ENCODE peak calls at places on chromosomes 16 and 17, in eight cellular contexts. B is psoas muscle; G is prostate gland; V is BJ; O is aorta; Z is Panc1; N is CD8-positive, alpha-beta T cell; I is GM23248. M is an unnamed sample. For H3K27me3, the result is how much of the 10 kb centered on the place peaks cover.

GRCh38 chr16:68447721-68448359 is 468 bp downstream of the SMPD3 start:
- DNase-seq in B (no peak), G (no peak), V (no peak), O (no peak), Z (no peak), N (no peak), I (no peak), M (peak)

GRCh38 chr17:41785091-41785875 is 1.2 kb downstream of the JUP start:
- DNase-seq in B (peak), G (no peak), V (no peak), O (no peak), Z (no peak), N (no peak), I (no peak), M (peak)

GRCh38 chr17:65523411-65523810 is 38.0 kb downstream of the AXIN2 start:
- DNase-seq in B (no peak), G (no peak), V (no peak), O (no peak), Z (no peak), N (no peak), I (no peak), M (no peak)

GRCh38 chr17:44970136-44970737 is 2.1 kb upstream of the C1QL1 start:
- DNase-seq in B (peak), G (no peak), V (no peak), O (peak), Z (no peak), N (no peak), I (peak), M (peak)

GRCh38 chr16:67879462-67879861 is 5.2 kb upstream of the NRN1L start:
- DNase-seq in B (no peak), G (no peak), V (no peak), O (no peak), Z (no peak), N (no peak), I (no peak), M (peak)

GRCh38 chr17:31369266-31369665 is 22.2 kb upstream of the RAB11FIP4 start:
- DNase-seq in B (no peak), G (no peak), V (no peak), O (no peak), Z (no peak), N (no peak), I (no peak), M (no peak)

GRCh38 chr16:87288753-87289362 is 28.3 kb downstream of the C16orf95 start:
- DNase-seq in B (no peak), G (no peak), V (peak), O (no peak), Z (no peak), N (no peak), I (peak), M (no peak)

GRCh38 chr16:642189-643049 is 791 bp downstream of the MCRIP2 start:
- DNase-seq in B (peak), G (peak), V (no peak), O (peak), Z (no peak), N (no peak), I (peak), M (peak)

GRCh38 chr17:3864534-3864933 is 18.5 kb upstream of the NCBP3 start:
- DNase-seq in B (no peak), G (no peak), V (no peak), O (no peak), Z (no peak), N (no peak), I (no peak), M (no peak)

GRCh38 chr17:35679007-35679682 is 52.3 kb upstream of the RASL10B start:
- DNase-seq in B (no peak), G (no peak), V (no peak), O (no peak), Z (no peak), N (no peak), I (no peak), M (no peak)

GRCh38 chr17:82253179-82253544 is 20.3 kb downstream of the CSNK1D start:
- DNase-seq in B (peak), G (no peak), V (no peak), O (no peak), Z (no peak), N (no peak), I (no peak), M (no peak)

GRCh38 chr17:82249896-82250581 is 21.2 kb downstream of the SLC16A3 start:
- DNase-seq in B (peak), G (no peak), V (no peak), O (no peak), Z (no peak), N (no peak), I (no peak), M (no peak)

GRCh38 chr17:82255573-82255972 is 17.9 kb downstream of the CSNK1D start:
- DNase-seq in B (peak), G (no peak), V (no peak), O (no peak), Z (no peak), N (no peak), I (no peak), M (no peak)

GRCh38 chr17:82250868-82251500 is 22.1 kb downstream of the SLC16A3 start:
- DNase-seq in B (peak), G (no peak), V (no peak), O (no peak), Z (no peak), N (no peak), I (no peak), M (no peak)

DNA sequence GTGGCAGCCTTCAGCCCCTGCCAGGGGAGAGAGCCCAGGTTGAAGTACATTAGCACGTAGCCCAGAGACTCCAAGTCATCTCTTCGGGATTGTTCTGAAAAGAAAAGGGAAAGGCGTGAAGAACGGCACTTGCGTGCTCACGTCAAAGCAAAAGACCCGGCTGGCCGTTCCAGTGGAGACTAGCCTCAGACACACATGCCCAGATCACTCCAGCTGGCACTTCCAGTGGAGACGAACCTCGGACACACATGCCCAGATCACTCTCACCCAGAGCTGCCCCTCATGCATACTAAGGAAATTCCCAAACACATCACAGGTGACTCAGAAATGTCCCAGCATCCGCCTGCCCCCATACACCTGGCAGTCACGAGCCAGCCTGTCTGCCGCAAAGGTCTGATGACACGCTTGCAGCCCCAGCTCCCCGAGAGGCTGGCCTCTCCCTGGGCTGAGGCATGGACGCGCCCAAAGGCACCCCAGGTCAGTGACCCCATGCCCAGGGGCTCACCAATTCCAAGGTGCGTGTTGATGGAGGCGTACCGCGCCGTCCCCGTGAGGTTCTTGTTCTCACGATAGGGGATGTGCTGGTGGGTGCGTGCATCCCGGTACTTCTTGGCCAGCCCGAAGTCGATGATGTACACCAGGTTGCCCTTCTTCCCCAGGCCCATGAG is 20.9 kb downstream of the CSNK1D start:
- DNase-seq in B (peak), G (no peak), V (no peak), O (no peak), Z (no peak), N (no peak), I (no peak), M (no peak)
- H3K4me3 ChIP-seq in B (no peak), G (no peak), V (no peak), O (no peak), Z (no peak), N (no peak), I (no peak), M (no peak)

GRCh38 chr16:79272141-79272577 is 328.4 kb downstream of the MAF start:
- DNase-seq in B (no peak), G (no peak), V (no peak), O (no peak), Z (no peak), N (peak), I (no peak), M (no peak)
- H3K27me3 ChIP-seq in B (under half), G (under half), V (under half), O (under half), Z (under half), N (under half), I (under half), M (under half)

DNA sequence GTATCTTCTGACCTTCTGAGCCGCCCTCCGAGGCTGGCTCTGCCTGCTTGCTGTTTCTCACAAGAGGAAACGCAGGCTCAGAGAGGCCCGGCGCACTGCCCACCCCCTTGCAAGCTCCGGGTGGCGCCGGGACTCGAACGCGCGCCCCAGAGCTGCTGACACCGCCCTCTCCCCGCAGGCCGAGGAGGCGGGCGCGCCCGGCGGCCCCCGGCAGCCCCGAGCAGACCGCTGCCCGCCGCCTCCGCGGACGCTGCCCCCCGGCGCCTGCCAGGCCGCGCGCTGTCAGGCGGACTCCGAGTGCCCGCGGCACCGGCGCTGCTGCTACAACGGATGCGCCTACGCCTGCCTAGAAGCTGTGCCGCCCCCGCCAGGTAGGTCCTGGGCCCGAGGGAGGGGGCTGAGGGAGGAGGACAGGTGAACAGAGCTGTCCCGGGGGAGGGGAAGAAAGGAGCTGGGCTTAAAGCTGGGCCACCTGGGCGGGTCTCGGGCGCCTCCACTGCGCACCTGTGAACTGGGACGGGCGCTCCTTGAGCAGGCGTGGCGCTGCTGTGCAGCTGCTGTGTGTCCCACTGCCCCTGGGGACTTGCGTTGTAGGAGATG is 18.2 kb downstream of the WFDC1 start:
- DNase-seq in B (no peak), G (peak), V (no peak), O (no peak), Z (no peak), N (no peak), I (no peak), M (peak)
- H3K4me3 ChIP-seq in B (no peak), G (peak), V (no peak), O (no peak), Z (peak), N (no peak), I (no peak), M (peak)

GRCh38 chr16:54361813-54362212 is 75.2 kb upstream of the IRX3 start:
- DNase-seq in B (no peak), G (no peak), V (no peak), O (no peak), Z (no peak), N (no peak), I (no peak), M (peak)

GRCh38 chr16:54363760-54364159 is 77.2 kb upstream of the IRX3 start:
- DNase-seq in B (no peak), G (no peak), V (no peak), O (no peak), Z (no peak), N (no peak), I (no peak), M (no peak)

GRCh38 chr16:54366943-54367342 is 80.4 kb upstream of the IRX3 start:
- DNase-seq in B (no peak), G (no peak), V (no peak), O (no peak), Z (no peak), N (no peak), I (no peak), M (no peak)

GRCh38 chr16:54362801-54363200 is 76.2 kb upstream of the IRX3 start:
- DNase-seq in B (no peak), G (no peak), V (no peak), O (no peak), Z (no peak), N (no peak), I (no peak), M (no peak)

GRCh38 chr16:54366005-54366634 is 79.5 kb upstream of the IRX3 start:
- DNase-seq in B (no peak), G (no peak), V (no peak), O (no peak), Z (no peak), N (no peak), I (no peak), M (no peak)
- H3K27me3 ChIP-seq in B (under half), G (under half), V (under half), O (under half), Z (under half), N (under half), I (under half), M (under half)

DNA sequence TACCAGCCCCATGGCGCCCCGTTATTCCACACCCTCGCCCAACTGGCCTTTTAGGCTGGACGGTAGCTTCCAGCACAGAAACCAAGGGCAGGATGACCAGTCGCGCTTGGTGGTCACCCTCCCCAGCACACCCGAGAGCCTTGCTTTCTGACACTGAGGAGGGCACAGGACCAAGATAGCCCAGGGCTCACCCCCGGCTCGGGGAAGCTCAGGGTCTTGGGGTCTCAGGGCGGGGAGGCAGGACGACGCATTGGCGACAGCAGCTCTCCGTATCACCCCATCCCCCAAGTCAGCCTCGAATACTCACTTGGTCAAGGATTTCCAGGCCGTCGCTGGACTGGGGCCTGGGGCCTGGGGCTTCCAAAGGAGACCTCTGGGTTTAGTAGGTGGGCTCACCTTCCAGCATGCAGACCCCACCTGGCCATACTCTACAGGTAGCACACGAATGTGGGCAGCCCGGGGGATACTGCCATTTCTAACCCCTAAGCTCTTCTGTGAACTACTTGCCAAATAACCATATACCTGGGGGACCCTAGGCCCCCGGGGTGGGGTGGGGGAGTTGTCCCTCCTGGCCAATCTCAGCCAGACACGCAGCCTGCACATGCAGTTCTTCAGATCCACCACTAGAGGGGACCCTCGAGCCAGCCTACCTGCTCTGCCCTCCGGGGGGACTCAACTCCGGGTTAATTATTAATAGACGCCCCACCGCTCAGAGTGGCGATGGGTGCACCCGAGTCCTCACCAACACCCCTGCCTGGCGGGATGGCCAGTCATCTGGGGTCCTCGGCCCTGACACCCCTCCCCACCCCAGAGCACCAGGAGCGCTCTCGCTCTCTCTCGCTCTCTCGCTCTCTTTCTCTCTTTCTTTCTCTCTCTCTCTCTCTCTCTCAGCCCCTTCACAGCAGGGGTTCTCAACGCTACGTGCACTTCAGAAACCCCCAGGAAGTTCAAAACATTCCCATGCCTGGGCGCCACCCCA is 30.0 kb downstream of the TBC1D16 start:
- DNase-seq in B (peak), G (no peak), V (no peak), O (peak), Z (no peak), N (peak), I (peak), M (peak)
- H3K4me3 ChIP-seq in B (no peak), G (no peak), V (no peak), O (no peak), Z (peak), N (no peak), I (no peak), M (peak)

GRCh38 chr17:74827800-74828199 is 31.9 kb downstream of the GRIN2C start:
- DNase-seq in B (no peak), G (no peak), V (no peak), O (no peak), Z (no peak), N (no peak), I (no peak), M (no peak)
- H3K27me3 ChIP-seq in B (under half), G (under half), V (under half), O (under half), Z (under half), N (under half), I (under half), M (under half)

GRCh38 chr17:40076595-40076994 is 13.8 kb downstream of the THRA start:
- DNase-seq in B (no peak), G (no peak), V (no peak), O (no peak), Z (no peak), N (no peak), I (no peak), M (no peak)

GRCh38 chr17:40074871-40075215 is 12.1 kb downstream of the THRA start:
- DNase-seq in B (no peak), G (no peak), V (no peak), O (no peak), Z (no peak), N (no peak), I (peak), M (no peak)

GRCh38 chr17:40076101-40076498 is 13.3 kb downstream of the THRA start:
- DNase-seq in B (no peak), G (no peak), V (no peak), O (no peak), Z (no peak), N (no peak), I (no peak), M (no peak)

GRCh38 chr17:40074175-40074512 is 11.4 kb downstream of the THRA start:
- DNase-seq in B (no peak), G (no peak), V (no peak), O (no peak), Z (no peak), N (no peak), I (no peak), M (peak)

DNA sequence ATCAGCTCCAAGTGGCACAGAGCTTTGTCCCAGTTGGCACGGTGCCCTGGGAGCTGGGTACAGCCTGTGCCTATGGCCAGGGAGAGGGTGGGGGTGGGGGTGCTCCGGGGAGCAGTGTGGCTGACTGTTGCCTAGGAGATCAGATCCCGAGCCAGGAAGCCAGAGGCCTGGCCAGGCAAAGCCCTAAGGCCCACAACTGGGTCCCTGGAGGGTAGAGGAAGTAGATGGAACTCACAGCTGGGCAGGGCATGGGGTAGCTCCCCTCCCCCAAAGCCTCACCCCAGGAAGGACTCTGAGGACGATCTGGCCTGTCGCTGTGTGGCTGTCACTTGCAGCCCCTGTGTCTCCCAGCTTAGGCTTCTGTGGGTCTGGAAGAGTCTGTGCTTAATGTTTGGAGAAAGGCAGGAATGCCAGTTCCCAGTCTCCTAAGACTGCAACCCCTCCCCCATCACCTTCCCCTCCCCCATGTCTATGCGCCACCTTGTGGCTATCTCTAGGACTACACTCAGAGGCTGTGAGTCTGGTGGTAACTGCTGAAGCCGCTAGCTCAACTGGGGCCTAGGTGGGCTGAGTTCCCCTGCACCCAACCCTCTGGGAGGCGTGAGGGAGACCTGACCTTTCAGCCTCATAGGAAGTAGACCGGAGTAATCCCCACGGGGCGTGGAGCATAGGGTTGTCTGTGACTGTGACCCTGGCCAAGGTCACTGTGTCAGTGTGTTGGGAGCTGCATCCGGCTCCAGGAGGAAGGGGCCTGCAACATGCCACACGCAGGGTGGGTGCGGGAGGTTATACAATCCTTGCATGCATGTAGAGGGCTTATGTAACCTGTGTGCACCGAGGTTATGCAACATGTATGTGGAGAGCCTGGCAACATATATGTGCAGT is 12.7 kb downstream of the THRA start:
- DNase-seq in B (peak), G (peak), V (no peak), O (peak), Z (no peak), N (peak), I (peak), M (peak)
- H3K4me3 ChIP-seq in B (peak), G (no peak), V (no peak), O (no peak), Z (no peak), N (no peak), I (no peak), M (no peak)

M was measured in H7.